ENCODE peak calls at places on chromosomes 5 and 9, in seven cellular contexts. One of them, this sample, is unnamed.

GRCh38 chr5:9499498-9499876 is 46.4 kb downstream of the SEMA5A start:
- DNase-seq in stomach: no peak
- DNase-seq in HCT116: no peak
- DNase-seq in sigmoid colon: no peak
- DNase-seq in spleen: no peak
- DNase-seq in GM23338: no peak
- DNase-seq in HepG2: no peak
- DNase-seq in this sample: no peak

GRCh38 chr9:706606-707451 is 134.7 kb upstream of the DMRT1 start:
- DNase-seq in spleen: peak
- DNase-seq in sigmoid colon: peak
- DNase-seq in stomach: peak
- DNase-seq in HCT116: no peak
- DNase-seq in GM23338: peak
- DNase-seq in HepG2: peak
- DNase-seq in this sample: no peak

GRCh38 chr9:113599647-113600476 is 136.3 kb downstream of the RGS3 start:
- DNase-seq in spleen: peak
- DNase-seq in HepG2: no peak
- DNase-seq in stomach: no peak
- DNase-seq in sigmoid colon: no peak
- DNase-seq in HCT116: no peak
- DNase-seq in GM23338: peak
- DNase-seq in this sample: no peak

GRCh38 chr5:174192103-174192655 is 146.7 kb downstream of the NSG2 start:
- DNase-seq in sigmoid colon: no peak
- DNase-seq in spleen: no peak
- DNase-seq in GM23338: no peak
- DNase-seq in stomach: no peak
- DNase-seq in HCT116: no peak
- DNase-seq in HepG2: no peak
- DNase-seq in this sample: no peak

GRCh38 chr5:92922231-92922967 is 658.6 kb downstream of the NR2F1-AS1 start:
- DNase-seq in HCT116: no peak
- DNase-seq in stomach: no peak
- DNase-seq in GM23338: peak
- DNase-seq in HepG2: peak
- DNase-seq in spleen: no peak
- DNase-seq in sigmoid colon: no peak
- DNase-seq in this sample: no peak

GRCh38 chr9:133121200-133122166 is at the start of gene RALGDS:
- DNase-seq in HepG2: peak
- DNase-seq in stomach: peak
- DNase-seq in HCT116: peak
- DNase-seq in sigmoid colon: peak
- DNase-seq in spleen: peak
- DNase-seq in GM23338: peak
- DNase-seq in this sample: no peak

GRCh38 chr9:35907732-35908483 is 1.4 kb upstream of the SPAAR start:
- DNase-seq in spleen: no peak
- DNase-seq in GM23338: peak
- DNase-seq in HCT116: peak
- DNase-seq in sigmoid colon: peak
- DNase-seq in HepG2: peak
- DNase-seq in stomach: peak
- DNase-seq in this sample: no peak

GRCh38 chr9:111427186-111427585 is 57.0 kb downstream of the ECPAS start:
- DNase-seq in stomach: no peak
- DNase-seq in spleen: no peak
- DNase-seq in sigmoid colon: no peak
- DNase-seq in HepG2: no peak
- DNase-seq in GM23338: no peak
- DNase-seq in HCT116: peak
- DNase-seq in this sample: peak

GRCh38 chr9:91603940-91604339 is 180.3 kb upstream of the NFIL3 start:
- DNase-seq in stomach: no peak
- DNase-seq in HepG2: no peak
- DNase-seq in spleen: no peak
- DNase-seq in GM23338: no peak
- DNase-seq in sigmoid colon: no peak
- DNase-seq in HCT116: no peak
- DNase-seq in this sample: no peak

GRCh38 chr9:91599564-91599963 is 175.9 kb upstream of the NFIL3 start:
- DNase-seq in GM23338: no peak
- DNase-seq in HepG2: no peak
- DNase-seq in spleen: no peak
- DNase-seq in HCT116: no peak
- DNase-seq in stomach: no peak
- DNase-seq in sigmoid colon: no peak
- DNase-seq in this sample: no peak

GRCh38 chr9:91606255-91606995 is 182.8 kb upstream of the NFIL3 start:
- DNase-seq in spleen: no peak
- DNase-seq in sigmoid colon: no peak
- DNase-seq in HepG2: no peak
- DNase-seq in HCT116: no peak
- DNase-seq in stomach: no peak
- DNase-seq in GM23338: no peak
- DNase-seq in this sample: no peak

DNA sequence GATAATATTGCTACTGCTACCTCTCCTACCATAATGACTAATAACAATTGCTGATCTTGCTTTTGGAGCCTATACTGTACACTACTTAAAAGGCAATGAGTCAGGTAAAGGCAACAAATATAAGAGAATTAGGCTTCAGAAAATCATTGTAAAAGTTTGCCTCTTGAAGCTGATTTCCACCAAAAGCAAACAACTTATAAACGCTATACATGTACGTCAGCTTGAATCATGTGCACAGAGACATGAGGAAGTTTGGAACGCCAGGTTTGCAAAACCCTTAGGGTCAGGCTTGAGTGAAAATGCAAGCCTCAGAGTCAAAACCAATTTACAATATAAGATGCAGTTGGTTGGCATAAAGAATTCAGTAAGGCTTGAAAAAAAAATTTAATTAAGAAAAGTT is 180.8 kb upstream of the NFIL3 start:
- DNase-seq in sigmoid colon: no peak
- DNase-seq in HCT116: no peak
- DNase-seq in stomach: no peak
- DNase-seq in HepG2: no peak
- DNase-seq in GM23338: no peak
- DNase-seq in spleen: no peak
- DNase-seq in this sample: no peak
- TF ChIP-seq POLR2AphosphoS5 in sigmoid colon: no peak
- TF ChIP-seq POLR2AphosphoS5 in HCT116: no peak
- TF ChIP-seq POLR2AphosphoS5 in stomach: no peak
- TF ChIP-seq POLR2AphosphoS5 in HepG2: no peak
- TF ChIP-seq POLR2AphosphoS5 in GM23338: no peak
- TF ChIP-seq POLR2AphosphoS5 in spleen: no peak
- TF ChIP-seq POLR2AphosphoS5 in this sample: no peak

GRCh38 chr5:78597068-78597857 is 51.3 kb downstream of the LHFPL2 start:
- DNase-seq in GM23338: no peak
- DNase-seq in HepG2: peak
- DNase-seq in stomach: no peak
- DNase-seq in sigmoid colon: no peak
- DNase-seq in HCT116: no peak
- DNase-seq in spleen: no peak
- DNase-seq in this sample: no peak

GRCh38 chr5:78593465-78593864 is 55.1 kb downstream of the LHFPL2 start:
- DNase-seq in GM23338: no peak
- DNase-seq in spleen: no peak
- DNase-seq in HepG2: no peak
- DNase-seq in HCT116: no peak
- DNase-seq in sigmoid colon: no peak
- DNase-seq in stomach: no peak
- DNase-seq in this sample: no peak

GRCh38 chr5:78592735-78593386 is 55.7 kb downstream of the LHFPL2 start:
- DNase-seq in GM23338: no peak
- DNase-seq in HCT116: no peak
- DNase-seq in HepG2: no peak
- DNase-seq in spleen: no peak
- DNase-seq in stomach: no peak
- DNase-seq in sigmoid colon: no peak
- DNase-seq in this sample: no peak

GRCh38 chr5:78594014-78594413 is 54.6 kb downstream of the LHFPL2 start:
- DNase-seq in spleen: no peak
- DNase-seq in HepG2: no peak
- DNase-seq in sigmoid colon: no peak
- DNase-seq in HCT116: no peak
- DNase-seq in stomach: no peak
- DNase-seq in GM23338: no peak
- DNase-seq in this sample: no peak

DNA sequence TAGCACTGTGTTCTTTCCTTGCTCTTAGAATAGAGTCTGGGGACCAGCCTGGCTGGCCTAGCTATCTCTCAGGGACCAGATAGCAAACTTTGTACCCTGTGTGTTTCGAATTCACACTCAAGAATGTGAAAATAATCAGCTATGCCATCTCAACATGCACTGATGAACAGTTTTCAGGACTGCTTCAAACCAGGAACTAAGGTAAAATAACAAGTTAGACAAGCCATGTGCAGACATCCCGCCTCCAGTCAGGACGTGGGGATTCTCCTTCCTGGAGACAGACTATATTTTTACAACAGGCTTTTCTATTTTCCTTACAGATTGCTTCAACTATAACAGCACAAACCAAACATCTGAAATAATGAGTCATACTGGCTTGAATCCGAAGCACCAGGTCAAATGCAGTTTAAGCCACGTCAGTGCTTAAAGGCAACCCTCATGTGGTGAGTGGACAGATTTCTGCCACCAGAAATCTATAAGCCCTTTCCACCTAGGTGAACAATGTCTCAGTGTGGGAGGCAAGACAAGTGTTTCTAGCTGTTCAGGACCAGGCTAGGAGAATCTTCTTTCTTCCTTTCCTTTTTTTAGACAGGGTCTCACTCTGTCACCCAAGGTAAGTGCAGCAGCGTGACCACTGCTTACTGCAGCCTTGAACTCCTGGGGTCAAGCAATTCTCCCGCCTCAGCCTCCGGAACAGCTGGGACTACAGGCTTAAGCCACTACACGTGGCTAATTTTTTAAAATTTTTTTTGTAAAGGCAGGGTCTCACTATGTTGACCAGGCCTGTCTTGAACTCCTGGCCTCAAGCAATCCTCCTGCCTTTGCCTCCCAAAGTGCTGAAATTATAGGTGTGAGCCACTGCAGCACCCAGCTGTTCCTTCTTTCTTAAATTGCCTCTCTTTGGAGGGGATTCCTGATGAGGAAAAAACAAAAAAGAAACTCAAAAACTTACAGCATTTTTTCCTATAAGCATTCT is 53.3 kb downstream of the LHFPL2 start:
- DNase-seq in HepG2: peak
- DNase-seq in GM23338: no peak
- DNase-seq in sigmoid colon: peak
- DNase-seq in HCT116: peak
- DNase-seq in stomach: no peak
- DNase-seq in spleen: no peak
- DNase-seq in this sample: peak
- TF ChIP-seq POLR2AphosphoS5 in HepG2: no peak
- TF ChIP-seq POLR2AphosphoS5 in GM23338: no peak
- TF ChIP-seq POLR2AphosphoS5 in sigmoid colon: peak
- TF ChIP-seq POLR2AphosphoS5 in HCT116: peak
- TF ChIP-seq POLR2AphosphoS5 in stomach: peak
- TF ChIP-seq POLR2AphosphoS5 in spleen: no peak
- TF ChIP-seq POLR2AphosphoS5 in this sample: no peak

DNA sequence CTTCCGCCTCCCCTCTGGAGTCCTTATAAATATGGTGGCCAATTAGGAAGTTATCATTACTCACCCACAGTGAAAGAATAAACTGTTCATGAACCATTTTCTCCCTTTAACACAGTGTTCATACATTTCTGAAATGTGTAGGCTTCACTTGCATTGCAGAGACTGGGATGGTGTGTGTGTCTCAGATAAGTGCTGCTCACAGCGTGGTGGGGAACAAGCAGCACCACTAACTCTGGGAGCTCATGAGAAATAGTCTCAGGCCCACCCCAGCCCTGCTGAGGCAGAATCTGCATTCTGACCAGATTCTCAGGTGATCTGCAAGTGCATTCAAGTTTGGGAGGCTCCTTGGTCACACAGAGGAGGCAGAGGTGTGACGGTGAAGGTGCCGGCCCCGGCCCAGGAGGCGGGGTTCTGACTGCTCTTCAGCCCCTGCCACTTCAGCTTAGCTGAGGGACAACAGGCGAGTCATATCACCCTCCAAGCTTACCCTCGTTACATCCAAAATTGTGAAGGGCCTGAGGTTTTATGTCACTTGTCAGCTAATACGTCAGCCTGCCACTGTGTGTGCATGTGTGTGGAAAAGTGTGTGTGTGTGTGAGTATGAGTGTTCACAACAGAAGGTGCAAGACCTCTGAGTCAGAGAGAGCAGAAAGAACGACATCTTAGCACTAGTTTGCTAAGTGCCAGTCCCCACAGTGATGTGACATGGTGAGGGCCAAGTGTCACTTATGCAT is 34.7 kb downstream of the DAP start:
- DNase-seq in GM23338: no peak
- DNase-seq in sigmoid colon: no peak
- DNase-seq in stomach: no peak
- DNase-seq in HepG2: no peak
- DNase-seq in HCT116: no peak
- DNase-seq in spleen: no peak
- DNase-seq in this sample: no peak
- TF ChIP-seq POLR2AphosphoS5 in GM23338: no peak
- TF ChIP-seq POLR2AphosphoS5 in sigmoid colon: no peak
- TF ChIP-seq POLR2AphosphoS5 in stomach: no peak
- TF ChIP-seq POLR2AphosphoS5 in HepG2: no peak
- TF ChIP-seq POLR2AphosphoS5 in HCT116: no peak
- TF ChIP-seq POLR2AphosphoS5 in spleen: no peak
- TF ChIP-seq POLR2AphosphoS5 in this sample: no peak

GRCh38 chr5:103293719-103294118 is 35.2 kb downstream of the MACIR start:
- DNase-seq in spleen: no peak
- DNase-seq in HepG2: no peak
- DNase-seq in sigmoid colon: no peak
- DNase-seq in GM23338: no peak
- DNase-seq in HCT116: no peak
- DNase-seq in stomach: no peak
- DNase-seq in this sample: no peak

GRCh38 chr5:103295871-103296270 is 37.3 kb downstream of the MACIR start:
- DNase-seq in HCT116: no peak
- DNase-seq in HepG2: no peak
- DNase-seq in stomach: no peak
- DNase-seq in sigmoid colon: no peak
- DNase-seq in GM23338: no peak
- DNase-seq in spleen: no peak
- DNase-seq in this sample: no peak

GRCh38 chr5:103293099-103293498 is 34.5 kb downstream of the MACIR start:
- DNase-seq in HepG2: no peak
- DNase-seq in sigmoid colon: no peak
- DNase-seq in GM23338: no peak
- DNase-seq in spleen: no peak
- DNase-seq in stomach: no peak
- DNase-seq in HCT116: no peak
- DNase-seq in this sample: no peak

GRCh38 chr5:103295424-103295823 is 36.9 kb downstream of the MACIR start:
- DNase-seq in sigmoid colon: no peak
- DNase-seq in stomach: no peak
- DNase-seq in HepG2: no peak
- DNase-seq in spleen: no peak
- DNase-seq in HCT116: no peak
- DNase-seq in GM23338: no peak
- DNase-seq in this sample: no peak

DNA sequence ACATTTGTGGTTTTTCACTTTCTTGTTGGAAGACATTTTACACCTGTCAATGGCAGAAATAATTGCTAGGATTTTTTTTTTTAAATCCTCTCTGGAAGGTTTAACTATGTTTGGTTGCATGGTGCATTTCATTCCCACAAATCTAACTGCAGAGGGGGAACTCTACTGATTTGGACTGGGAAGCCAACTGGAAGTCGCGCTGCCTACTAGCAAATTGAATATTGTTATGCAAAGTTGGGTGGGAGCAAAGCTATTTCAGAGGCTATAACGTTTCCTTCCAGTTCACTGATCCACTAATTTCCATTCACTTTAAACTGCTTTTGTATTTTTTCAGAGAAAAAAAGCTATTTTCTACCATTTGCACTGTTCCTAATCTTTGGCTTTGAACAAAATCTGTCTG is 40.0 kb downstream of the MACIR start:
- DNase-seq in spleen: no peak
- DNase-seq in HCT116: no peak
- DNase-seq in GM23338: peak
- DNase-seq in stomach: no peak
- DNase-seq in sigmoid colon: no peak
- DNase-seq in HepG2: no peak
- DNase-seq in this sample: no peak
- TF ChIP-seq POLR2AphosphoS5 in spleen: no peak
- TF ChIP-seq POLR2AphosphoS5 in HCT116: no peak
- TF ChIP-seq POLR2AphosphoS5 in GM23338: no peak
- TF ChIP-seq POLR2AphosphoS5 in stomach: no peak
- TF ChIP-seq POLR2AphosphoS5 in sigmoid colon: no peak
- TF ChIP-seq POLR2AphosphoS5 in HepG2: no peak
- TF ChIP-seq POLR2AphosphoS5 in this sample: no peak